ENCODE peak calls at places on chromosomes 1 and 21, in five cellular contexts. E is fibroblast of the conjunctiva, O is thoracic aorta, D is heart right ventricle, A is amniotic epithelial cell. M is an unnamed sample.

GRCh38 chr1:27342391-27342777 is 562 bp downstream of the SYTL1 start:
- DNase-seq in E (no peak), A (no peak), O (no peak), D (no peak), M (no peak)

GRCh38 chr1:223521150-223521549 is 127.9 kb downstream of the CCDC185 start:
- DNase-seq in A (no peak), O (no peak), E (no peak), D (no peak), M (no peak)

GRCh38 chr1:10779201-10779600 is 17.2 kb downstream of the CASZ1 start:
- DNase-seq in O (no peak), E (no peak), A (no peak), D (no peak), M (no peak)

GRCh38 chr1:36612121-36612520 is 129.4 kb upstream of the CSF3R start:
- DNase-seq in D (no peak), E (no peak), A (no peak), O (no peak), M (no peak)

GRCh38 chr1:227317541-227318002 is 720 bp downstream of the CDC42BPA start:
- DNase-seq in D (peak), O (no peak), E (peak), A (peak), M (peak)

GRCh38 chr1:212954514-212954913 is 4.2 kb downstream of the VASH2 start:
- DNase-seq in A (no peak), O (no peak), D (no peak), E (no peak), M (no peak)

GRCh38 chr1:229664133-229664689 is 38.2 kb downstream of the URB2 start:
- DNase-seq in E (no peak), A (peak), D (peak), O (no peak), M (peak)

GRCh38 chr21:34743831-34744230 is 75.0 kb downstream of the CLIC6 start:
- DNase-seq in A (peak), D (no peak), E (peak), O (no peak), M (peak)

GRCh38 chr1:116503535-116504307 is 67.1 kb downstream of the CD58 start:
- DNase-seq in D (peak), A (peak), E (no peak), O (no peak), M (no peak)

M was measured in fibroblast of pulmonary artery.